ENCODE peak calls at places on chromosomes 6 and 20, in ten cellular contexts. A is cardiac muscle cell, N is uterus, V is heart right ventricle, X is HepG2, K is aorta, Z is transverse colon, O is H1, Q is pancreas, D is GM23248. H is an unnamed sample. For H3K4me1, the result is how much of the 10 kb centered on the place peaks cover.

GRCh38 chr6:166955865-166956443 is 396 bp downstream of the RNASET2 start:
- DNase-seq in K (no peak), A (no peak), O (no peak), V (no peak), X (no peak), N (no peak), Z (no peak), D (peak), Q (no peak), H (no peak)

GRCh38 chr6:164097557-164098398 is 683.3 kb downstream of the QKI start:
- DNase-seq in Q (no peak), N (peak), V (peak), D (peak), O (no peak), X (no peak), A (peak), Z (no peak), K (no peak), H (no peak)

GRCh38 chr20:40890635-40891034 is 138.0 kb upstream of the TOP1 start:
- DNase-seq in A (no peak), X (no peak), V (no peak), K (no peak), D (no peak), N (no peak), Z (no peak), O (no peak), Q (no peak), H (no peak)

GRCh38 chr6:75488026-75488425 is 5.6 kb downstream of the FILIP1 start:
- DNase-seq in X (no peak), O (no peak), A (no peak), V (no peak), D (peak), Q (no peak), K (no peak), N (peak), Z (no peak), H (no peak)

GRCh38 chr20:2022163-2022562 is 28.3 kb upstream of the PDYN start:
- DNase-seq in A (no peak), V (no peak), N (no peak), X (no peak), K (no peak), O (no peak), D (no peak), Q (no peak), Z (no peak), H (no peak)

GRCh38 chr6:134247271-134247833 is 70.6 kb downstream of the SGK1 start:
- DNase-seq in A (no peak), O (no peak), K (no peak), Q (no peak), Z (peak), D (no peak), V (no peak), X (no peak), N (no peak), H (no peak)

GRCh38 chr6:52931351-52931750 is 21.9 kb upstream of the GSTA3 start:
- DNase-seq in N (no peak), K (no peak), O (no peak), D (no peak), X (no peak), A (peak), Z (no peak), V (no peak), Q (no peak), H (no peak)

GRCh38 chr20:56445130-56445529 is 23.3 kb upstream of the RTF2 start:
- DNase-seq in A (no peak), K (no peak), X (no peak), V (no peak), Q (no peak), N (no peak), D (no peak), Z (no peak), O (no peak), H (no peak)

GRCh38 chr20:33279261-33279910 is 3.6 kb upstream of the BPIFB1 start:
- DNase-seq in Q (no peak), K (no peak), X (no peak), V (no peak), D (no peak), Z (no peak), N (no peak), O (no peak), A (no peak), H (no peak)

GRCh38 chr6:119395192-119395591 is 45.6 kb upstream of the MAN1A1 start:
- DNase-seq in O (no peak), K (no peak), D (no peak), Q (no peak), Z (no peak), A (no peak), X (no peak), V (no peak), N (no peak), H (no peak)

GRCh38 chr20:884983-885952 is 30.9 kb downstream of the ANGPT4 start:
- DNase-seq in D (peak), K (no peak), V (no peak), O (peak), N (no peak), A (peak), Q (no peak), Z (no peak), X (no peak), H (peak)

GRCh38 chr6:66638518-66638917 is 931.5 kb upstream of the EYS start:
- DNase-seq in X (no peak), K (no peak), V (no peak), Z (no peak), D (no peak), O (no peak), A (no peak), N (no peak), Q (no peak), H (no peak)

GRCh38 chr20:5090191-5090590 is 29.6 kb downstream of the PCNA start:
- DNase-seq in K (no peak), Q (no peak), V (peak), A (no peak), X (no peak), D (no peak), Z (no peak), O (no peak), N (no peak), H (no peak)

DNA sequence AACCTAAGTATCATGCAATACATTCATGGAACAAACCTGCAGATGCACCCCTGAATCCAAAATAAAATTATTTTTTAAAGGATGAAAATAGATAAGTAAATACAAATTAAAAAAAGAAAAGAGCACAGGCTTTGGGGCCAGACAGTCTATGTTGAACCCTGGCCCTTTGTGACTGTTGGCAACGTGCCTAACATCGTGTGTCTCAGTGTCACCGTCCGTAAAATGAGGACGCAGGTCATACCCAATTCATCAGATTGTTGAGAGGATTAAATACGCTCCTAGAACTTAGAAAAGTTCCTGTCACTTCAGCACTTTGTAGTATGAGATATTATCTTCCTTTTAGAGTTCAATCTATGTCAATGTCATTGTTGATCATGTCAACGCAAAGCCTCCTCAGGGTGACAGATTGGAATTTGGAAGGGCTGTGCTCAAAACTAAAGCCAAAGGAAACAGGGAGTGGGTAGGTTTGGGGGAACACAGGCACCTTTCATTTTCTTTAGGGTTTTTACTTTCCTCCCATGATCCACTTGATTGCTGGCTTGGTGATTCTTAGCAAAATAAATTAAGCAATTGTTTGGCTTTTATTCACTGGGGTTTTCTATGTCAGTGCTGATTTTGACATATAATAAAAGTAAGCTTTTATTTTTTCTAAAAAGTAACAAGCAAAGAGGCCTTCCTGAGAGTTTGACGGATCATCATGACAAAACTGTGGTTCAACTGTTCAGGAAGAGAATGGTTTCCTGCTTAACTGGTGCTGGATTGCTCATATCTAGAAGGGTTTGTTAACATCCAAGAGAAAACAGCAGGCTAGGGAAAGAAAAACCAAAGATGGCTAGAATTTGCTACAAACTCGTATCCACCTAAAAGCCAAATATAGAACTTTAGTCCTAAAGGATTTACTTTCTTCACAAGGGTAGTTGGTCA is 21.5 kb downstream of the SERPINB1 start:
- DNase-seq in A (no peak), N (no peak), X (no peak), Q (no peak), O (no peak), K (no peak), V (no peak), D (peak), Z (no peak), H (no peak)
- H3K4me3 ChIP-seq in A (no peak), N (no peak), X (no peak), Q (no peak), O (no peak), K (no peak), V (no peak), D (no peak), Z (no peak), H (no peak)

GRCh38 chr6:71386215-71386614 is 97.6 kb downstream of the OGFRL1 start:
- DNase-seq in Q (no peak), Z (no peak), X (no peak), O (no peak), V (no peak), N (no peak), D (no peak), K (no peak), A (no peak), H (no peak)
- H3K4me1 ChIP-seq in Q (under half), Z (under half), X (under half), O (under half), V (half or more), N (under half), D (under half), K (under half), A (under half), H (under half)

GRCh38 chr20:18005170-18005989 is 36.6 kb downstream of the MGME1 start:
- DNase-seq in D (no peak), N (no peak), X (no peak), K (no peak), Z (peak), V (no peak), Q (no peak), A (no peak), O (peak), H (no peak)

GRCh38 chr20:18005990-18006364 is 37.2 kb downstream of the MGME1 start:
- DNase-seq in Z (peak), A (peak), V (no peak), N (no peak), K (no peak), D (no peak), Q (no peak), X (no peak), O (no peak), H (no peak)

GRCh38 chr20:18003897-18004296 is 35.1 kb downstream of the MGME1 start:
- DNase-seq in V (no peak), O (no peak), N (no peak), Z (no peak), X (no peak), A (peak), K (no peak), D (no peak), Q (no peak), H (no peak)

GRCh38 chr20:18006684-18007083 is 37.9 kb downstream of the MGME1 start:
- DNase-seq in V (no peak), N (no peak), O (no peak), X (no peak), A (no peak), Q (no peak), D (no peak), Z (no peak), K (no peak), H (no peak)

GRCh38 chr20:18004389-18005031 is 35.7 kb downstream of the MGME1 start:
- DNase-seq in K (no peak), O (no peak), V (no peak), N (no peak), Q (no peak), Z (peak), D (no peak), X (peak), A (no peak), H (no peak)
- H3K4me3 ChIP-seq in K (no peak), O (no peak), V (no peak), N (no peak), Q (no peak), Z (no peak), D (no peak), X (peak), A (no peak), H (no peak)

GRCh38 chr6:87540541-87540940 is 49.2 kb downstream of the RARS2 start:
- DNase-seq in D (no peak), Q (no peak), N (no peak), Z (no peak), V (peak), X (no peak), A (no peak), K (no peak), O (no peak), H (no peak)
- H3K4me1 ChIP-seq in D (under half), Q (under half), N (under half), Z (under half), V (under half), X (under half), A (under half), K (under half), O (under half), H (under half)

GRCh38 chr20:17959257-17959627 is 9.4 kb downstream of the SNX5 start:
- DNase-seq in X (no peak), N (no peak), K (no peak), A (no peak), O (no peak), D (no peak), V (no peak), Q (no peak), Z (no peak), H (no peak)
- H3K4me3 ChIP-seq in X (peak), N (no peak), K (no peak), A (no peak), O (no peak), D (peak), V (no peak), Q (no peak), Z (no peak), H (no peak)

DNA sequence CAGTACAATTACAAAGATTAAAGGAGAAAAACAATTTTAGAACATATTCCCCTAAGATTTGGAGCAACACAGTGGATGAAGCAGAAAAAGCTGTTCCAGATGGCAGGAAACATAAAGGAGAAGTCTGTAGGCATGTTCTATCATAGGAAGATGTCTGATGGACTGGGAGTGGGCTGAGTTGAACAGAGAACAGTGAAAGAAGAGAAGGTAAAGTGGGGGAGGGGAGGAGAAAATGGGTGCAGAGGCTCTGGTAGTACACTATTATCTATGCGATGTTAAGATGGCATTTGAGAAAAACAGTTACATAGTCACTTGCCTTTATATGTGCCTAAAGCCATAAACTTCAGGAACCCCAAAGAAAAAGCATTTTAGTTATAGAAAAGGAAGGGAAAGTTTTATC is 4.2 kb upstream of the PHIP start:
- DNase-seq in D (no peak), Q (no peak), K (no peak), V (no peak), A (peak), X (no peak), O (no peak), Z (no peak), N (no peak), H (no peak)
- H3K4me1 ChIP-seq in D (under half), Q (under half), K (under half), V (under half), A (under half), X (under half), O (under half), Z (under half), N (under half), H (under half)

DNA sequence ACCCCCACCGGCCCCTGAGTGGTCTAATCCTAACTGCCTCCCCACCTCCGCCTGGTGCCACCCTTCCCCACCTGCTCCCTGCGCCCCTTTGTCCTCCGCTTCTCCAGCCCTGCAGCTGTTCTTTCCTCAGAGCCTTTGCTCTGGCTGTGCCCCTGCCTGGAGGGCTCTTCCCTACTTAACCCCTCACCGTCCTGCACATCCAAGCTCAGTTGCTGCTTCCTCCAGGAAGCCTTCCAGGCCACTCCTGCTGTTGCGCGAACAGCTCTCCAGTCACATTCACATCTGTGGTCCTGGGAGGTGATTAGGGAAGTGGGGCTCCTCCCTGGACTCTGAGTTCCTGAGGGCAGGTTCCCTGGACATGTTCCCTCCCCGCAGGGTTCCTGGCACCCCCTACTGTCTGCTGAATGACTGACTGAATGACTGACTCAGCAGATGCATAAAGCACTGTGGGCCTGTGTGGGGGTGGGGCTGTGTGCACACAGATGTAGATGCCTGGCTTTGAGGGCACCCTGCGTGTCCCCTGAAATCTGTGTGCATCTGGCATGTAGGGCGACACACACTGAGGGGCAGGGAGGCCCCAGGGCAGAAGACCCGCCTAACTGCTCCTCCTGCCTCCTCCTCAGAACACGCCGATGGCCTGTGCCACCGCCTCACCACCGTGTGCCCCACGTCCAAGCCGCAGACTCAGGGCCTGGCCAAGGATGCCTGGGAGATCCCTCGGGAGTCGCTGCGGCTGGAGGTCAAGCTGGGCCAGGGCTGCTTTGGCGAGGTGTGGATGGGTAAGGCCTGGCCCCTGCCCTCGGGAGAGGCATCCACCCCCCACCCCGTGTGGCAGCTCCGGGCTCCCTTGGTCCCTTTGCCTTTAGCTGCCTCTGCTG is 51.4 kb downstream of the SRC start:
- DNase-seq in Z (no peak), O (peak), D (peak), N (no peak), A (no peak), K (no peak), V (no peak), Q (no peak), X (peak), H (no peak)
- H3K4me3 ChIP-seq in Z (no peak), O (peak), D (no peak), N (no peak), A (no peak), K (no peak), V (no peak), Q (no peak), X (no peak), H (no peak)

GRCh38 chr20:62734881-62735280 is 26.2 kb downstream of the NTSR1 start:
- DNase-seq in Q (peak), X (no peak), O (no peak), D (no peak), N (no peak), K (peak), V (no peak), A (no peak), Z (peak), H (no peak)

GRCh38 chr20:62734336-62734735 is 25.7 kb downstream of the NTSR1 start:
- DNase-seq in V (no peak), D (no peak), N (no peak), A (no peak), K (peak), Q (no peak), Z (no peak), O (no peak), X (no peak), H (no peak)

GRCh38 chr20:62736407-62737071 is 27.9 kb downstream of the NTSR1 start:
- DNase-seq in A (no peak), O (no peak), Q (no peak), K (peak), D (no peak), Z (peak), V (no peak), N (no peak), X (no peak), H (no peak)

GRCh38 chr20:62736026-62736406 is 27.4 kb downstream of the NTSR1 start:
- DNase-seq in Q (peak), K (peak), D (no peak), Z (peak), A (no peak), N (no peak), O (no peak), X (no peak), V (no peak), H (no peak)

GRCh38 chr20:62735331-62735821 is 26.7 kb downstream of the NTSR1 start:
- DNase-seq in O (no peak), N (no peak), V (no peak), X (no peak), A (no peak), D (peak), Q (peak), Z (peak), K (peak), H (no peak)
- H3K4me1 ChIP-seq in O (under half), N (under half), V (under half), X (under half), A (under half), D (under half), Q (under half), Z (under half), K (under half), H (under half)

H was measured in right atrium auricular region.